ENCODE peak calls at places on chromosomes 4 and X, in four cellular contexts. U is MM.1S, H is neural progenitor cell, A is breast epithelium. C is an unnamed sample.

GRCh38 chrX:45024501-45024900 is 151.5 kb downstream of the KDM6A start:
- DNase-seq in U (no peak), H (no peak), A (no peak), C (no peak)

GRCh38 chrX:125998432-125998831 is 167.7 kb downstream of the DCAF12L2 start:
- DNase-seq in U (peak; percentile 11), H (peak; percentile 19), A (no peak), C (no peak)

GRCh38 chr4:82645868-82646267 is 84.1 kb upstream of the TMEM150C start:
- DNase-seq in U (no peak), H (no peak), A (no peak), C (no peak)

GRCh38 chr4:111330786-111331185 is 707.9 kb upstream of the PITX2 start:
- DNase-seq in U (no peak), H (peak; percentile 15), A (no peak), C (no peak)

GRCh38 chr4:78362310-78362709 is 189.3 kb upstream of the ANXA3 start:
- DNase-seq in U (no peak), H (peak; percentile 18), A (no peak), C (no peak)

GRCh38 chrX:124415115-124415798 is 68.9 kb downstream of the SH2D1A start:
- DNase-seq in U (no peak), H (no peak), A (no peak), C (no peak)

GRCh38 chrX:50072110-50072509 is 128.7 kb downstream of the AKAP4 start:
- DNase-seq in U (no peak), H (no peak), A (no peak), C (no peak)

GRCh38 chr4:86283341-86283740 is 76.5 kb downstream of the MAPK10 start:
- DNase-seq in U (no peak), H (no peak), A (no peak), C (no peak)

GRCh38 chr4:39446842-39447573 is 11.7 kb downstream of the RPL9 start:
- DNase-seq in U (no peak), H (peak; percentile 49), A (peak; percentile 29), C (peak; percentile 49)

GRCh38 chr4:53273726-53274125 is 92.1 kb downstream of the SCFD2 start:
- DNase-seq in U (no peak), H (no peak), A (no peak), C (no peak)

GRCh38 chr4:190019023-190019858 is 7.8 kb downstream of the FRG2 start:
- DNase-seq in U (no peak), H (peak; percentile 46), A (no peak), C (no peak)

GRCh38 chr4:109912706-109913621 is at the start of gene EGF:
- DNase-seq in U (no peak), H (peak; percentile 38), A (no peak), C (no peak)

GRCh38 chr4:26874110-26874509 is 13.5 kb downstream of the STIM2 start:
- DNase-seq in U (no peak), H (no peak), A (no peak), C (no peak)

GRCh38 chr4:165827018-165827417 is 46.0 kb upstream of the TLL1 start:
- DNase-seq in U (no peak), H (no peak), A (no peak), C (no peak)

GRCh38 chr4:17875402-17876070 is 64.8 kb downstream of the NCAPG start:
- DNase-seq in U (no peak), H (no peak), A (no peak), C (no peak)

GRCh38 chrX:13469963-13470679 is 99.3 kb upstream of the EGFL6 start:
- DNase-seq in U (no peak), H (no peak), A (no peak), C (no peak)

GRCh38 chrX:13470680-13470967 is 98.8 kb upstream of the EGFL6 start:
- DNase-seq in U (no peak), H (peak; percentile 46), A (no peak), C (no peak)

GRCh38 chrX:13471269-13471668 is 98.1 kb upstream of the EGFL6 start:
- DNase-seq in U (no peak), H (peak; percentile 39), A (no peak), C (no peak)

GRCh38 chrX:13473666-13474516 is 95.5 kb upstream of the EGFL6 start:
- DNase-seq in U (peak; percentile 56), H (peak; percentile 55), A (no peak), C (peak; percentile 17)

DNA sequence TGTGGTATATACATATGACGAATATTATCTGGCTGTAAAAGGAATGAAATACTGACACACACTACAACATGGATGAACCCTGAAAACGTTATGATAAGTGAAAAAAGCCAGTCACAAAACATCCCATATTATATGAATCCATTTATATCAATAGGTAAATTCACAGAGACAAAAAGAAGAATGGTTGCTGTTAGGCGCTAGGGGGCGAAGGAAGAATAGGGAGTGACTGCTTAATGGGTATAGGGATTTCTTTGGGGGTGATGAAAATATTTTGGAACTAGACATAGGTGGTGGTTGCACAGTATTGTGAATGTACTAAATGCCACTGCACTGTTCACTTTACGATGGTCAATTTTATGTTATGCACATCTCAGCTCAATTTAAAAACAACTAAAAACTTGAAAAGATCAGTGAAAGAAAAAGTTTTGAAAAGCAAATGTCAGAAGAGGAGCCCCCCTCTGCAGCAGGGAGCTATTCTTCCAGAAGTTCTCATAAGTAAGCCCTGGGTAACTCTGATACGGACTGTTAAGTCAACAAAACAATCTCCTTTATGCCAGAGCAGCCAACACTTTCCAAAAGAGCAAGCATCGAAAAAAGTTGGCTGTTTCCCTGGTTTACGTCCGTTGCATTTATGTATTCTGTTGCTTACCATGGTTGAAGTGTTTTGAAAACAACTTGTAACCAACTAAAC is 96.3 kb upstream of the EGFL6 start:
- DNase-seq in U (no peak), H (no peak), A (no peak), C (no peak)
- H3K4me3 ChIP-seq in U (peak overlapping the region; percentile 38), H (no peak overlapping the region), A (no peak overlapping the region), C (no peak overlapping the region)

DNA sequence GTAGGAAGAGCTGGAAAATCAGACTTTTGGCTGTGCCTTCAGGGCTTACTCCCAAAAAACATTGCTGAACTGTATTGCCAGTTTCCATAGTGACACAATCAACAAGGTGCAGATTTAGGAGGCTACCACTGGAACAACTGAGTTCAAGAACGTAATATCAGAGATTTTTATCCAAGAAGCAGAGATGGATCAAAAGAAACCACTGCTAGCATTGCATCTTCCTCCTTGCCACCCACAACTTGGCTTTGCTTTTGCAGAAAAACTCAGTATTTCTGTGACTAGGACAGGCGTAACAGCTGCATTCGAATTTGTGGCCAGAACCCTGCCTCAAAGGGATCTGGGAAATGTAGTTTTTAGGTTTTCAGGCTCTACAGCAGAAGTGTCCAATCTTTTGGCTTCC is 27.8 kb upstream of the WDFY3 start:
- DNase-seq in U (no peak), H (peak; percentile 9), A (no peak), C (no peak)
- H3K4me3 ChIP-seq in U (no peak overlapping the region), H (peak overlapping the region; percentile 32), A (no peak overlapping the region), C (peak overlapping the region; percentile 52)

GRCh38 chr4:94332983-94333590 is 9.5 kb downstream of the HPGDS start:
- DNase-seq in U (no peak), H (peak; percentile 71), A (no peak), C (no peak)

GRCh38 chr4:94334519-94334918 is 8.1 kb downstream of the HPGDS start:
- DNase-seq in U (no peak), H (no peak), A (no peak), C (no peak)

GRCh38 chr4:94334962-94335361 is 7.7 kb downstream of the HPGDS start:
- DNase-seq in U (no peak), H (no peak), A (no peak), C (no peak)

GRCh38 chr4:94329933-94330332 is 12.7 kb downstream of the HPGDS start:
- DNase-seq in U (no peak), H (no peak), A (no peak), C (no peak)

DNA sequence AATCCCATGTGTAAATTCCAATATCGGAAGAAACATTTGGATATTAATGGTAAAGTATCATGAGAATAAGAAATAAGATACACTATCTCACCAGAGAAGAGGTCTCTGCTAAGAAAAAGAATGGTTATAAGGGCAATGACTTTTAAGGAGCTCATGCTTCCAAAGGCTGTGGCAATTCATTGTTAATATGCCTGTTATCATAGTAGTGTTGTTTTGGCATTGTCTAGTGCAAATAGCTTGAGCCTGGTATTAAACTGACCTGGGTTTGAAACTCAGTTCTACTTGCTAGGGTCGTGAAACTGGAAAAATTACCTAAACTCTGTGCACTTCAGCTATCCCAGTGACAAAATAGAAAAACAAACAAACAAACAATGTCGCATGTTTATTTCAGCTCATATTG is 8.8 kb downstream of the HPGDS start:
- DNase-seq in U (no peak), H (no peak), A (no peak), C (no peak)
- H3K4me3 ChIP-seq in U (no peak overlapping the region), H (no peak overlapping the region), A (no peak overlapping the region), C (no peak overlapping the region)

GRCh38 chrX:37347420-37347819 is 1.7 kb upstream of the PRRG1 start:
- DNase-seq in U (no peak), H (peak; percentile 5), A (no peak), C (no peak)
- H3K4me3 ChIP-seq in U (no peak overlapping the region), H (no peak overlapping the region), A (no peak overlapping the region), C (no peak overlapping the region)

C was measured in dorsolateral prefrontal cortex.